ENCODE peak calls at places on chromosomes 3 and 15, in nine cellular contexts. R, K, S, E, P, M, A, C and B are unnamed samples.
A peak's percentile ranks its signal among the peaks of the same experiment; 100 is the strongest.

GRCh38 chr15:51382787-51383186 is 41.3 kb downstream of the GLDN start:
- DNase-seq in A (peak; percentile 21), K (peak; percentile 55), S (peak; percentile 16), E (no peak), P (no peak), C (no peak), R (no peak), M (peak; percentile 48), B (peak; percentile 26)

GRCh38 chr3:120274739-120275167 is 10.3 kb downstream of the GPR156 start:
- DNase-seq in C (no peak), P (no peak), E (no peak), S (no peak), A (no peak), R (no peak), K (no peak), M (peak; percentile 29), B (no peak)

GRCh38 chr3:55189359-55189801 is 261.5 kb upstream of the LRTM1 start:
- DNase-seq in P (no peak), K (no peak), A (no peak), M (no peak), R (no peak), S (no peak), C (no peak), E (no peak), B (peak; percentile 26)

GRCh38 chr3:165254812-165255211 is 58.6 kb upstream of the SLITRK3 start:
- DNase-seq in C (no peak), A (no peak), K (peak; percentile 21), S (peak; percentile 39), E (no peak), R (no peak), P (no peak), M (peak; percentile 22), B (peak; percentile 13)

GRCh38 chr3:14795996-14796395 is 22.8 kb upstream of the FGD5 start:
- DNase-seq in C (no peak), E (no peak), A (no peak), R (peak; percentile 19), P (peak; percentile 15), K (no peak), S (no peak), M (no peak), B (no peak)

GRCh38 chr3:44439499-44440295 is 37.8 kb downstream of the ZNF445 start:
- DNase-seq in E (peak; percentile 29), R (peak; percentile 89), C (peak; percentile 41), A (peak; percentile 59), S (no peak), M (peak; percentile 61), P (peak; percentile 88), K (no peak), B (no peak)

GRCh38 chr3:129872107-129872506 is 21.4 kb downstream of the TMCC1 start:
- DNase-seq in A (no peak), E (no peak), M (no peak), C (no peak), R (no peak), S (no peak), P (no peak), K (no peak), B (no peak)

GRCh38 chr3:87503901-87504498 is 227.6 kb upstream of the POU1F1 start:
- DNase-seq in C (no peak), R (no peak), P (peak; percentile 61), K (peak; percentile 68), S (peak; percentile 75), E (no peak), M (peak; percentile 58), A (no peak), B (peak; percentile 26)

GRCh38 chr3:10530241-10530640 is 24.9 kb upstream of the ATP2B2 start:
- DNase-seq in A (no peak), P (peak; percentile 33), E (no peak), M (no peak), R (no peak), C (no peak), K (no peak), S (no peak), B (no peak)

GRCh38 chr3:168624892-168625291 is 529.2 kb upstream of the GOLIM4 start:
- DNase-seq in K (no peak), A (no peak), M (no peak), R (no peak), C (no peak), E (no peak), S (no peak), P (no peak), B (no peak)

GRCh38 chr3:195906865-195907729 is 1.3 kb downstream of the TNK2 start:
- DNase-seq in P (peak; percentile 80), S (no peak), A (no peak), C (no peak), R (peak; percentile 91), M (peak; percentile 56), E (no peak), K (no peak), B (no peak)
- TF ChIP-seq POLR2A in P (no peak), S (no peak), A (no peak), C (no peak), R (no peak), M (peak; percentile 6), E (no peak), K (no peak), B (no peak)

GRCh38 chr3:172614340-172615274 is 91.4 kb upstream of the TNFSF10 start:
- DNase-seq in C (no peak), M (no peak), R (no peak), S (no peak), K (no peak), E (no peak), A (no peak), P (no peak), B (no peak)
- TF ChIP-seq POLR2A in C (no peak), M (no peak), R (no peak), S (no peak), K (no peak), E (no peak), A (no peak), P (no peak), B (no peak)

GRCh38 chr3:169764453-169765280 is at the start of gene TERC:
- DNase-seq in S (peak; percentile 95), M (peak; percentile 93), E (peak; percentile 89), P (peak; percentile 97), C (peak; percentile 95), A (peak; percentile 94), K (peak; percentile 83), R (peak; percentile 97), B (peak; percentile 62)
- TF ChIP-seq POLR2A in S (peak; percentile 87), M (peak; percentile 99), E (peak; percentile 99), P (peak; percentile 98), C (peak; percentile 97), A (peak; percentile 98), K (peak; percentile 76), R (no peak), B (peak; percentile 70)

GRCh38 chr3:173875790-173876189 is 478.2 kb downstream of the NLGN1 start:
- DNase-seq in E (no peak), R (no peak), A (no peak), C (no peak), P (no peak), M (no peak), K (no peak), S (no peak), B (no peak)
- TF ChIP-seq POLR2A in E (no peak), R (no peak), A (no peak), C (no peak), P (no peak), M (no peak), K (no peak), S (no peak), B (no peak)

GRCh38 chr3:58150800-58151199 is 60.0 kb downstream of the DNASE1L3 start:
- DNase-seq in M (no peak), K (no peak), E (no peak), P (no peak), A (no peak), R (no peak), S (no peak), C (no peak), B (no peak)
- TF ChIP-seq POLR2A in M (no peak), K (no peak), E (no peak), P (no peak), A (no peak), R (no peak), S (no peak), C (no peak), B (no peak)

GRCh38 chr3:73867524-73867923 is 242.8 kb upstream of the PDZRN3 start:
- DNase-seq in R (no peak), S (no peak), P (no peak), C (no peak), E (no peak), K (no peak), M (no peak), A (no peak), B (no peak)

GRCh38 chr3:73863546-73864079 is 238.9 kb upstream of the PDZRN3 start:
- DNase-seq in A (no peak), K (no peak), S (no peak), P (no peak), R (no peak), C (no peak), E (no peak), M (no peak), B (no peak)

GRCh38 chr3:73874596-73874995 is 249.9 kb upstream of the PDZRN3 start:
- DNase-seq in E (no peak), M (no peak), S (no peak), P (no peak), R (no peak), C (no peak), A (no peak), K (no peak), B (no peak)

GRCh38 chr3:73868688-73869315 is 244.1 kb upstream of the PDZRN3 start:
- DNase-seq in E (peak; percentile 32), K (peak; percentile 7), S (no peak), M (peak; percentile 66), P (peak; percentile 49), R (no peak), C (peak; percentile 14), A (no peak), B (peak; percentile 1)
- TF ChIP-seq POLR2A in E (no peak), K (no peak), S (no peak), M (no peak), P (no peak), R (no peak), C (no peak), A (no peak), B (no peak)